ENCODE peak calls at places on chromosomes 11 and 22, in five cellular contexts. One of them, this sample, is unnamed.

GRCh38 chr11:11629368-11629767 is 7.6 kb upstream of the GALNT18 start:
- DNase-seq in cardiac fibroblast: no peak
- DNase-seq in NCI-H460: no peak
- DNase-seq in RCC 7860: no peak
- DNase-seq in non-pigmented ciliary epithelial cell: no peak
- DNase-seq in this sample: no peak

GRCh38 chr11:115409691-115410220 is 94.5 kb downstream of the CADM1 start:
- DNase-seq in NCI-H460: no peak
- DNase-seq in cardiac fibroblast: no peak
- DNase-seq in non-pigmented ciliary epithelial cell: no peak
- DNase-seq in RCC 7860: no peak
- DNase-seq in this sample: no peak

GRCh38 chr11:93852242-93852641 is 1.8 kb upstream of the VSTM5 start:
- DNase-seq in RCC 7860: no peak
- DNase-seq in cardiac fibroblast: no peak
- DNase-seq in non-pigmented ciliary epithelial cell: no peak
- DNase-seq in NCI-H460: no peak
- DNase-seq in this sample: no peak

GRCh38 chr11:92843455-92843854 is 126.0 kb upstream of the MTNR1B start:
- DNase-seq in cardiac fibroblast: no peak
- DNase-seq in non-pigmented ciliary epithelial cell: no peak
- DNase-seq in RCC 7860: no peak
- DNase-seq in NCI-H460: no peak
- DNase-seq in this sample: no peak

GRCh38 chr22:36107436-36107835 is 53.1 kb downstream of the APOL3 start:
- DNase-seq in RCC 7860: no peak
- DNase-seq in non-pigmented ciliary epithelial cell: no peak
- DNase-seq in cardiac fibroblast: no peak
- DNase-seq in NCI-H460: no peak
- DNase-seq in this sample: no peak

GRCh38 chr22:19892249-19892879 is 37.7 kb upstream of the GNB1L start:
- DNase-seq in NCI-H460: no peak
- DNase-seq in RCC 7860: no peak
- DNase-seq in non-pigmented ciliary epithelial cell: no peak
- DNase-seq in cardiac fibroblast: peak
- DNase-seq in this sample: no peak

GRCh38 chr22:22121445-22121844 is 123.1 kb upstream of the VPREB1 start:
- DNase-seq in RCC 7860: no peak
- DNase-seq in cardiac fibroblast: no peak
- DNase-seq in non-pigmented ciliary epithelial cell: no peak
- DNase-seq in NCI-H460: no peak
- DNase-seq in this sample: no peak

GRCh38 chr22:49244466-49245420 is 582.9 kb downstream of the BRD1 start:
- DNase-seq in non-pigmented ciliary epithelial cell: no peak
- DNase-seq in RCC 7860: no peak
- DNase-seq in NCI-H460: no peak
- DNase-seq in cardiac fibroblast: no peak
- DNase-seq in this sample: no peak

GRCh38 chr11:61834278-61835004 is 6.3 kb downstream of the FADS2 start:
- DNase-seq in RCC 7860: no peak
- DNase-seq in NCI-H460: peak
- DNase-seq in non-pigmented ciliary epithelial cell: no peak
- DNase-seq in cardiac fibroblast: peak
- DNase-seq in this sample: peak

GRCh38 chr11:118176400-118177134 is at the start of gene SCN2B:
- DNase-seq in cardiac fibroblast: no peak
- DNase-seq in non-pigmented ciliary epithelial cell: no peak
- DNase-seq in RCC 7860: no peak
- DNase-seq in NCI-H460: no peak
- DNase-seq in this sample: peak